ENCODE peak calls at places on chromosomes 1 and 21, in six cellular contexts. A is foreskin fibroblast, J is kidney, N is keratinocyte, H is GM23338, Z is astrocyte of the spinal cord. E is an unnamed sample.

GRCh38 chr1:163614346-163614745 is 292.6 kb downstream of the NUF2 start:
- DNase-seq in A (no peak), J (no peak), N (no peak), H (no peak), Z (no peak), E (no peak)

GRCh38 chr1:100077525-100077924 is 55.2 kb downstream of the SASS6 start:
- DNase-seq in A (no peak), J (no peak), N (no peak), H (no peak), Z (peak), E (peak)

GRCh38 chr1:235327559-235328270 is at the start of gene ARID4B:
- DNase-seq in A (no peak), J (peak), N (no peak), H (no peak), Z (no peak), E (no peak)

GRCh38 chr1:239987103-239987745 is 104.5 kb upstream of the FMN2 start:
- DNase-seq in A (peak), J (no peak), N (no peak), H (peak), Z (peak), E (peak)

GRCh38 chr1:14156543-14156942 is 441.9 kb upstream of the KAZN start:
- DNase-seq in A (no peak), J (no peak), N (no peak), H (no peak), Z (no peak), E (no peak)

GRCh38 chr1:247121382-247121781 is 17.2 kb upstream of the ZNF669 start:
- DNase-seq in A (no peak), J (no peak), N (no peak), H (no peak), Z (no peak), E (no peak)

GRCh38 chr1:154741327-154741726 is 128.8 kb downstream of the KCNN3 start:
- DNase-seq in A (no peak), J (no peak), N (no peak), H (no peak), Z (no peak), E (no peak)

GRCh38 chr1:226643167-226643566 is 94.6 kb downstream of the STUM start:
- DNase-seq in A (no peak), J (peak), N (no peak), H (no peak), Z (peak), E (no peak)

GRCh38 chr21:41975391-41976272 is 21.8 kb upstream of the C2CD2 start:
- DNase-seq in A (no peak), J (peak), N (no peak), H (peak), Z (no peak), E (no peak)

GRCh38 chr21:45747802-45748445 is 104.4 kb downstream of the PCBP3 start:
- DNase-seq in A (peak), J (no peak), N (peak), H (peak), Z (peak), E (peak)

GRCh38 chr1:12450090-12450764 is 167.8 kb downstream of the DHRS3 start:
- DNase-seq in A (no peak), J (no peak), N (no peak), H (no peak), Z (no peak), E (no peak)

DNA sequence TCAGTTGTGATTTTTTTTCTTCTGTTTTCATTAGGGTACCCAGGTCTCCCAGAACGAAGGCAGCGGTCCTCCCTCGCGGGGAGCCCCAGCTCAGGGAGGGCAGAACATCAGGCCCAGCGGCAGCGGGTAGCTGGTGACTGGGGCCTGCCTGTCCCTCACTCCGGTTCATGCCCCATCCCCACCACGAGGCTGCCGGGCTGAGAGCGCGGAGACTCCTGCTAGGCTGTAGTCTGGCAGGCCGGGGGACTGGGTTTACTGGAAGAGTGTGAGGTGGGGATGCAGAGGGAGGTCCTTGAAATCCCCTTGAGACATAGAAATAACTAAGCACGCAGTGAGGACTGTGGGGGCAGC is 10.5 kb downstream of the BRINP2 start:
- DNase-seq in A (no peak), J (peak), N (no peak), H (peak), Z (no peak), E (no peak)
- H3K4me3 ChIP-seq in A (peak), J (no peak), N (peak), H (peak), Z (peak), E (peak)

GRCh38 chr1:159076753-159077656 is at the start of gene AIM2:
- DNase-seq in A (peak), J (no peak), N (no peak), H (no peak), Z (no peak), E (peak)
- H3K4me3 ChIP-seq in A (no peak), J (no peak), N (no peak), H (no peak), Z (no peak), E (no peak)

GRCh38 chr1:1881727-1882126 is 9.2 kb downstream of the GNB1 start:
- DNase-seq in A (no peak), J (peak), N (no peak), H (no peak), Z (no peak), E (no peak)

GRCh38 chr1:1883092-1883858 is 7.6 kb downstream of the GNB1 start:
- DNase-seq in A (no peak), J (peak), N (no peak), H (no peak), Z (no peak), E (peak)

GRCh38 chr1:1879942-1880341 is 10.9 kb downstream of the GNB1 start:
- DNase-seq in A (no peak), J (peak), N (no peak), H (no peak), Z (no peak), E (no peak)

GRCh38 chr1:1877852-1878436 is 12.9 kb downstream of the GNB1 start:
- DNase-seq in A (no peak), J (peak), N (no peak), H (no peak), Z (no peak), E (no peak)

GRCh38 chr1:1880617-1881312 is 10.1 kb downstream of the GNB1 start:
- DNase-seq in A (no peak), J (peak), N (no peak), H (no peak), Z (no peak), E (no peak)
- H3K4me3 ChIP-seq in A (no peak), J (peak), N (no peak), H (no peak), Z (no peak), E (no peak)

GRCh38 chr1:153536618-153537375 is 1.0 kb upstream of the S100A6 start:
- DNase-seq in A (no peak), J (peak), N (no peak), H (no peak), Z (no peak), E (no peak)
- H3K4me3 ChIP-seq in A (peak), J (peak), N (no peak), H (peak), Z (no peak), E (peak)

GRCh38 chr1:156589546-156589945 is 2.0 kb upstream of the NAXE start:
- DNase-seq in A (no peak), J (no peak), N (no peak), H (no peak), Z (no peak), E (no peak)

GRCh38 chr1:156591181-156591431 is 470 bp upstream of the NAXE start:
- DNase-seq in A (no peak), J (no peak), N (no peak), H (peak), Z (no peak), E (no peak)

GRCh38 chr1:156592158-156592909 is 758 bp downstream of the NAXE start:
- DNase-seq in A (no peak), J (no peak), N (no peak), H (peak), Z (no peak), E (peak)

GRCh38 chr1:156591432-156592157 is at the start of gene NAXE:
- DNase-seq in A (peak), J (peak), N (no peak), H (peak), Z (peak), E (peak)

DNA sequence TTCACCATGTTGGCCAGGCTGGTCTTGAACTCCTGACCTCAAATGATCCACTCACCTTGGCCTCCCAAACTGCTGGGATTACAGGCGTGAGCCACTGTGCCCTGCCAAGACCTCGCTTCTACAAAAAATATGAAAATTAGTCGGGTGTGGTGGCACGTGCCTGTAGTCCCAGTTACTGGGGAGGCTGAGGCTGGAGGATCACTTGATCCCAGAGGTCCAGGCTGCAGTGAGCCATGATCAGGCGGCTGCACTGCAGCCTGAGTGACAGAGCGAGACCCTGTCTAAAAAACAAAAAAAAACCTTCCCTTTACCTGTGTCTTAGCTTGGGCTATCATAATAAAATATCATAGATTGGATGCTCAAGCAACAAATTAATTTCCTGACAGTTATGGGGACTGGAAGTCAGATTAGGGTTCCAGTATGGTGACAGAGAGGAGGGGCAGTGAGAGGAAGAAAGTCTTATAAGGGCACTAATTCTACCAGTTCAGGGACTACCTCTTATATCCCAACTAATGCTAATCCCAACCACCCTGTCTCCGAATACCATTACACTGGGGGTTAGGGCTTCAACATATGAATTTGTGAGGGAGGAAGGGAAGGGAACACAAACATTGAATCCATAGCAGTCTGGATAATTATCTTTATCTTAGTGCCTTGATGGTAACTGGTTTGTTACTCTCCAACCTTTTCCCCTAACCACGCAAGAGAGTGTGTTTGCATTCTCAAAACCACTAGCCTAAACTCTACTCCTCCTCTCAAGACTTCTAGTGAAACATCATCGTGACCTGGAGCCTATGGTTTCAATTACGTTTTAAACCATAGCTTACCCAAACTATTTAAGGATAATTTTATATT is 1.0 kb upstream of the NAXE start:
- DNase-seq in A (no peak), J (no peak), N (no peak), H (no peak), Z (no peak), E (no peak)
- H3K4me3 ChIP-seq in A (peak), J (peak), N (no peak), H (peak), Z (no peak), E (peak)

GRCh38 chr1:47501069-47501468 is 63.2 kb downstream of the FOXD2 start:
- DNase-seq in A (no peak), J (no peak), N (no peak), H (no peak), Z (no peak), E (no peak)
- H3K4me3 ChIP-seq in A (no peak), J (no peak), N (no peak), H (no peak), Z (no peak), E (no peak)

GRCh38 chr1:43271186-43272118 is 1.7 kb downstream of the TMEM125 start:
- DNase-seq in A (no peak), J (no peak), N (no peak), H (peak), Z (no peak), E (no peak)
- H3K4me3 ChIP-seq in A (no peak), J (peak), N (peak), H (peak), Z (no peak), E (peak)

GRCh38 chr1:48225579-48225978 is 3.1 kb downstream of the SLC5A9 start:
- DNase-seq in A (no peak), J (no peak), N (no peak), H (no peak), Z (no peak), E (no peak)

GRCh38 chr1:48223372-48224081 is 1.0 kb downstream of the SLC5A9 start:
- DNase-seq in A (no peak), J (no peak), N (no peak), H (no peak), Z (no peak), E (no peak)

GRCh38 chr1:48228156-48228555 is 5.6 kb downstream of the SLC5A9 start:
- DNase-seq in A (no peak), J (no peak), N (no peak), H (peak), Z (no peak), E (peak)

GRCh38 chr1:48229309-48229708 is 6.8 kb downstream of the SLC5A9 start:
- DNase-seq in A (no peak), J (no peak), N (no peak), H (no peak), Z (no peak), E (no peak)

DNA sequence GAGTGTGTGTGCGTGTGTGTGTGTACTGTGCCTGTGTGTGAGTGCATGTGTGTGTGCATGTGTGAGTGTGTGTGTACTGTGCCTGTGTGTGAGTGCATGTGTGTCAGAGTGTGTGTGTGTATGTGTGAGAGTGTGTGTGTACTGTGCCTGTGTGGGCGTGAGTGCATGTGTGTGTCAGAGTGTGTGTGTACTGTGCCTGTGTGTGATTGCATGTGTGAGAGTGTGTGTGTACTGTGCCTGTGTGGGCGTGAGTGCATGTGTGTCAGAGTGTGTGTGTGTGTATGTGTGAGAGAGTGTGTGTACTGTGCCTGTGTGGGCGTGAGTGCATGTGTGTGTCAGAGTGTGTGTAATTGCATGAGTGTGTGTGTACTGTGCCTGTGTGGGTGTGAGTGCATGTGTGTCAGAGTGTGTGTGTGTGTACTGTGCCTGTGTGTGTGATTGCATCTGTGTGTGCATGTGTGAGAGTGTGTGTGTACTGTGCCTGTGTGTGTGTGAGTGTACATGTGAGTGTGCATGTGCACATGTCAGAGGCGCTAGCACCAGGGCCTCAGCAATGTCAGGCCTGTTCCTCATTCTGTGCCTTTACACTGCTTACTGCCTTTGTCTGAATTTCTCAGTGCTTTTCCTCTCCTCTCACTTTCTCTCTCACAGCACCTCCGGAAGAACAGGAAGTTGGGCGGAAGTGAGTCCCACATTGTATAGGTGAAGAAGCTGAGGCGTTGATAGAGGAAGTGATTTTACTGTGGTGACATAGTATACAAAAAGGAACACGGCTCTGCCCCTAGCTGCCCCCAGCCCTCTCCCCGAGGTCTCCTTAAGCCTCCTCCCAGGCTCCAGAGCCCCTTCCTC is 4.9 kb downstream of the SLC5A9 start:
- DNase-seq in A (no peak), J (no peak), N (no peak), H (no peak), Z (no peak), E (no peak)
- H3K4me3 ChIP-seq in A (no peak), J (no peak), N (no peak), H (no peak), Z (no peak), E (no peak)

GRCh38 chr1:212867192-212867591 is 9.1 kb downstream of the FLVCR1 start:
- DNase-seq in A (no peak), J (no peak), N (no peak), H (no peak), Z (no peak), E (no peak)

GRCh38 chr1:212860713-212861581 is 2.9 kb downstream of the FLVCR1 start:
- DNase-seq in A (peak), J (no peak), N (no peak), H (peak), Z (peak), E (peak)

GRCh38 chr1:212858461-212859265 is 588 bp downstream of the FLVCR1 start:
- DNase-seq in A (peak), J (peak), N (no peak), H (peak), Z (peak), E (peak)

GRCh38 chr1:212862111-212862690 is 4.1 kb downstream of the FLVCR1 start:
- DNase-seq in A (no peak), J (no peak), N (no peak), H (no peak), Z (no peak), E (no peak)

GRCh38 chr1:212864201-212864600 is 6.1 kb downstream of the FLVCR1 start:
- DNase-seq in A (no peak), J (no peak), N (no peak), H (no peak), Z (no peak), E (no peak)
- H3K4me3 ChIP-seq in A (no peak), J (no peak), N (no peak), H (peak), Z (no peak), E (no peak)

DNA sequence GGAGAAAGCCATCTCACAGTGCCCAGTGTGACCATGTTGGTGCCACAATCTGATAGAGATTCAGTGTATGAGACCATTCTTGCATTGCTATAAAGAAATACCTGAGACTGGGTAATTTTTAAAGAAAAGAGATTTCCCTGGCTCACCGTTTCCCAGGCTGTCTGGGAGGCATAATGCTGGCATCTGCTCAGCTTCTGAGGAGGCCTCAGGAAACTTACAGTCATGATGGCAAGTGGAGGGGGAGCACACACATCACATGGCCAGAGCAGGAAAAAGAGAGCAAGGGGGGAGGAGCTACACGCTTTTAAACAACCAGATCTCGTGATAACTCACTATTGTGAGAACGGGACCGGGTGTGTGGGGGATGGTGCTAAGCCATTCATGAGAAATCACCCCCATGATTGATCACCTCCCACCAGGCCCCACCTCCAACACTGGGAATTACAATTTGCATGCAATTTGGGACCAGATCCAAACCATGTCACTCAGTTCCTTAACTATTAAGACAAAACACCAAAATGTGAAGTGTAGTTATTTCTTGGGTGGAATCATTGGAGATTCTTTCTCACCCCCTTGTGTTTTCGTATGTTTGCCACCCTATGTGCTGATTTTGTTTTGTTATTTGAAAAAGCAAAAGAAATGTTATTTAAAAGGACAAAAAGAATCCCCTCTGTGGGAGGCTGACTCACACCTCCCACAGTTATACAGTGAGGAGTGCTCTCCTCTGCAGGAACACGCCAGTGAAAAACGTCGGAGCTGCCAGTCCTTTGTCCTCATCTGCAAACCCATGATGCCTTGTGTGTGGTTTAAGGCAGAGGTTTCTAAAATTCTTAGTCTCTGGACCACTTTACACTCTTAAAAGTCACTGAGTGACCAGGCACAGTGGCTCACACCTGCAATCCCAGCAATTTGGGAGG is 46.9 kb upstream of the IFNLR1 start:
- DNase-seq in A (no peak), J (no peak), N (no peak), H (peak), Z (peak), E (peak)
- H3K4me3 ChIP-seq in A (no peak), J (no peak), N (no peak), H (no peak), Z (no peak), E (no peak)